ENCODE peak calls at places on chromosomes 7 and 10, in seven cellular contexts. T, C, M, N, E, U and F are unnamed samples.

GRCh38 chr10:112092529-112092928 is 91.0 kb downstream of the GPAM start:
- DNase-seq in T (no peak), C (no peak), M (no peak), N (no peak), E (no peak), U (no peak), F (peak)

GRCh38 chr10:7408003-7408493 is 2.8 kb downstream of the SFMBT2 start:
- DNase-seq in T (no peak), C (peak), M (no peak), N (peak), E (no peak), U (no peak), F (peak)

GRCh38 chr7:66015440-66016130 is 33.6 kb upstream of the GUSB start:
- DNase-seq in T (no peak), C (no peak), M (no peak), N (no peak), E (no peak), U (no peak), F (no peak)

GRCh38 chr10:125828311-125828710 is 5.0 kb downstream of the BCCIP start:
- DNase-seq in T (no peak), C (no peak), M (no peak), N (no peak), E (no peak), U (no peak), F (no peak)

GRCh38 chr10:118585794-118586193 is 9.7 kb downstream of the PRLHR start:
- DNase-seq in T (no peak), C (no peak), M (no peak), N (no peak), E (no peak), U (no peak), F (no peak)

GRCh38 chr10:119003572-119004289 is 25.8 kb upstream of the NANOS1 start:
- DNase-seq in T (no peak), C (no peak), M (no peak), N (no peak), E (no peak), U (no peak), F (no peak)

GRCh38 chr10:8908013-8908412 is 853.5 kb downstream of the GATA3 start:
- DNase-seq in T (no peak), C (no peak), M (no peak), N (peak), E (no peak), U (no peak), F (no peak)

GRCh38 chr7:142557971-142558582 is 191.2 kb upstream of the PRSS1 start:
- DNase-seq in T (peak), C (peak), M (peak), N (peak), E (peak), U (peak), F (peak)

GRCh38 chr10:44925811-44926760 is 14.9 kb downstream of the TMEM72 start:
- DNase-seq in T (no peak), C (no peak), M (no peak), N (no peak), E (no peak), U (no peak), F (no peak)

GRCh38 chr10:125264752-125265578 is 104.6 kb upstream of the CTBP2 start:
- DNase-seq in T (peak), C (no peak), M (no peak), N (peak), E (no peak), U (no peak), F (no peak)

GRCh38 chr7:16881809-16882208 is at the start of gene AGR3:
- DNase-seq in T (no peak), C (peak), M (no peak), N (no peak), E (no peak), U (no peak), F (no peak)

GRCh38 chr7:7122701-7123281 is 59.6 kb upstream of the C1GALT1 start:
- DNase-seq in T (peak), C (no peak), M (no peak), N (no peak), E (no peak), U (no peak), F (peak)

GRCh38 chr10:119521443-119522204 is 20.9 kb downstream of the RGS10 start:
- DNase-seq in T (peak), C (no peak), M (no peak), N (no peak), E (no peak), U (no peak), F (peak)

GRCh38 chr7:74051629-74052410 is 23.8 kb downstream of the ELN start:
- DNase-seq in T (peak), C (peak), M (peak), N (peak), E (peak), U (peak), F (no peak)

GRCh38 chr10:30784521-30784895 is 155.0 kb upstream of the LYZL2 start:
- DNase-seq in T (no peak), C (no peak), M (no peak), N (no peak), E (no peak), U (peak), F (peak)

GRCh38 chr10:84355106-84355505 is 26.7 kb downstream of the CCSER2 start:
- DNase-seq in T (no peak), C (no peak), M (no peak), N (no peak), E (no peak), U (no peak), F (peak)

GRCh38 chr10:132630156-132630555 is 92.6 kb downstream of the INPP5A start:
- DNase-seq in T (no peak), C (no peak), M (no peak), N (no peak), E (no peak), U (no peak), F (no peak)

GRCh38 chr10:22218448-22218847 is 633 bp upstream of the EBLN1 start:
- DNase-seq in T (no peak), C (no peak), M (no peak), N (peak), E (no peak), U (no peak), F (no peak)

GRCh38 chr7:56639173-56639746 is 493.0 kb downstream of the ZNF479 start:
- DNase-seq in T (no peak), C (no peak), M (no peak), N (no peak), E (no peak), U (no peak), F (no peak)

GRCh38 chr10:21894648-21895342 is 108.7 kb downstream of the DNAJC1 start:
- DNase-seq in T (no peak), C (no peak), M (no peak), N (no peak), E (no peak), U (no peak), F (no peak)

GRCh38 chr10:115033898-115034297 is 59.3 kb upstream of the ATRNL1 start:
- DNase-seq in T (no peak), C (no peak), M (no peak), N (no peak), E (no peak), U (no peak), F (no peak)

GRCh38 chr7:116180302-116180701 is 30.0 kb upstream of the TES start:
- DNase-seq in T (peak), C (peak), M (peak), N (peak), E (peak), U (peak), F (peak)

GRCh38 chr7:77765906-77766800 is 32.1 kb downstream of the TMEM60 start:
- DNase-seq in T (no peak), C (peak), M (no peak), N (peak), E (no peak), U (no peak), F (no peak)

GRCh38 chr7:153920897-153921296 is 131.3 kb upstream of the DPP6 start:
- DNase-seq in T (no peak), C (no peak), M (no peak), N (no peak), E (no peak), U (no peak), F (no peak)

GRCh38 chr7:82204694-82205093 is 238.9 kb downstream of the CACNA2D1 start:
- DNase-seq in T (peak), C (no peak), M (no peak), N (no peak), E (no peak), U (no peak), F (peak)

GRCh38 chr10:613217-613616 is 76.3 kb downstream of the DIP2C start:
- DNase-seq in T (peak), C (peak), M (no peak), N (peak), E (no peak), U (no peak), F (no peak)

GRCh38 chr10:613661-614340 is 75.7 kb downstream of the DIP2C start:
- DNase-seq in T (no peak), C (no peak), M (no peak), N (no peak), E (no peak), U (no peak), F (no peak)

GRCh38 chr10:614341-614664 is 75.2 kb downstream of the DIP2C start:
- DNase-seq in T (no peak), C (no peak), M (no peak), N (no peak), E (no peak), U (no peak), F (no peak)

GRCh38 chr10:615583-616152 is 73.8 kb downstream of the DIP2C start:
- DNase-seq in T (peak), C (no peak), M (no peak), N (no peak), E (no peak), U (no peak), F (peak)

GRCh38 chr10:614772-615582 is 74.5 kb downstream of the DIP2C start:
- DNase-seq in T (no peak), C (no peak), M (no peak), N (no peak), E (peak), U (no peak), F (peak)
- TF ChIP-seq EZH2phosphoT487 in T (no peak), C (no peak), M (no peak), N (no peak), E (no peak), U (no peak), F (no peak)

DNA sequence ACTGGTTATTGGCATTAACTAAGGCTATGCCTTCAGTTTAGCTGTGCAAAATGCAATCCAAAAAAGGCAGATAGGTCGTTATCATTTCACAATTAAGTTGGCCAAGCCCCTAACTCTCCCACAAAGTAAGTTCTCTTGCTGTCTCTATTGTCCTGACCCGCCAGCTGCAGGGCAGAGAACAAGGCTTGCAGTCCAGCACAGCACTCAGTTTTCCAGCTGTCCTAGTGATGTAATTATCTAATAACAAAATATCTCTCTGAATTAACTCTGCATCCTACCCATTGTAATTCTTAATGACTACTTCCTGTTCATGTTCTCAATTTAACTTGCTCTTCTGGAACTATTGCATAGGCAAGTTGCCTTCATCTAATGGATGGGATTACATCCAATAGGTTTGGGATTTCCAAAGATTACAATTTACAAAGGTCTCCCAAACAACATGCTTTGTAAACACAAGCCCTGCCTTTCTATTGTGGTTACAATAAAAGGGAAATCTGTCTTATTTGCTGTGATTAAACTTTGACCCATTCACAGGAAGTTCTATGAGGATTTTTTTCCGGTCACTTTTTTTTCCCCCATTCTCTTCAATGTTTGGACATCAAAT is 55.2 kb downstream of the CDK6 start:
- DNase-seq in T (peak), C (no peak), M (no peak), N (no peak), E (peak), U (no peak), F (no peak)
- TF ChIP-seq EZH2phosphoT487 in T (no peak), C (no peak), M (no peak), N (no peak), E (no peak), U (no peak), F (no peak)

DNA sequence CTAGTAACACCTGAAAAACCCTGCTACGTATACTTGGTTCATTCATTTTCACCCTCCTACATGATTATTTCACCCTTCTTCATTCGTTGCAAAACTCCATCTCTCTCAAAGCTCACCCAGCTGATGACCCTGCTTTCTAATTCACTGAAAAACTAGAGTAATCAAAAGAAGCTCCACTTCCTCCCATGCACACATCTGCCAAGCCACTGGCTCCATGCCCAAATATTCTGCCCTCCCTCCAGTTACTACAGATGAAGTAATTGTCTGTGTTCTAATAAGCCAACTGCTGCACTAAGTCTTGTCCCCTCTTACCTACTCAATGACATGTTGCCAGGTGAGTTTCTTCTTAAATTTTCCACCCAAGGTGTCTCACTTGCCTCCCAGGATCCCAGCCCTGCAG is 96.9 kb upstream of the CCDC71L start:
- DNase-seq in T (no peak), C (no peak), M (no peak), N (no peak), E (no peak), U (peak), F (peak)
- TF ChIP-seq EZH2phosphoT487 in T (no peak), C (no peak), M (no peak), N (no peak), E (no peak), U (no peak), F (no peak)

GRCh38 chr7:41010967-41011366 is 691.9 kb downstream of the INHBA start:
- DNase-seq in T (no peak), C (no peak), M (peak), N (no peak), E (no peak), U (no peak), F (peak)
- TF ChIP-seq EZH2phosphoT487 in T (no peak), C (no peak), M (no peak), N (no peak), E (no peak), U (no peak), F (no peak)